ENCODE peak calls at places on chromosomes 3 and 15, in six cellular contexts. I, M, N, H, V and A are unnamed samples.

GRCh38 chr3:151213151-151213550 is 10.1 kb upstream of the GPR171 start:
- DNase-seq in I (no peak), M (no peak), N (no peak), H (no peak), V (no peak), A (no peak)

GRCh38 chr15:77634266-77634962 is 1.7 kb upstream of the LINGO1 start:
- DNase-seq in I (peak; percentile 82), M (peak; percentile 93), N (peak; percentile 77), H (peak; percentile 46), V (no peak), A (peak; percentile 61)

GRCh38 chr3:110341047-110341446 is 730.6 kb upstream of the NECTIN3 start:
- DNase-seq in I (no peak), M (no peak), N (no peak), H (no peak), V (no peak), A (no peak)

GRCh38 chr3:35832140-35832571 is 192.8 kb downstream of the ARPP21 start:
- DNase-seq in I (no peak), M (no peak), N (no peak), H (peak; percentile 1), V (no peak), A (no peak)

GRCh38 chr3:17234382-17234781 is 349.6 kb downstream of the PLCL2 start:
- DNase-seq in I (no peak), M (no peak), N (no peak), H (no peak), V (no peak), A (no peak)

GRCh38 chr15:48025118-48025517 is 95.7 kb upstream of the SLC24A5 start:
- DNase-seq in I (no peak), M (no peak), N (no peak), H (no peak), V (no peak), A (no peak)

GRCh38 chr3:17749281-17749680 is 6.8 kb upstream of the TBC1D5 start:
- DNase-seq in I (no peak), M (no peak), N (no peak), H (no peak), V (no peak), A (no peak)

GRCh38 chr15:31335991-31336942 is 9.6 kb downstream of the KLF13 start:
- DNase-seq in I (no peak), M (no peak), N (no peak), H (no peak), V (no peak), A (no peak)

GRCh38 chr3:31495971-31496370 is 36.8 kb upstream of the STT3B start:
- DNase-seq in I (no peak), M (no peak), N (no peak), H (no peak), V (no peak), A (no peak)

GRCh38 chr3:183298708-183299153 is 45.7 kb downstream of the B3GNT5 start:
- DNase-seq in I (no peak), M (peak; percentile 54), N (peak; percentile 60), H (no peak), V (no peak), A (peak; percentile 89)

GRCh38 chr15:94858011-94858410 is 626.6 kb downstream of the MCTP2 start:
- DNase-seq in I (no peak), M (no peak), N (no peak), H (no peak), V (no peak), A (no peak)

GRCh38 chr15:51853987-51854386 is 24.5 kb downstream of the TMOD3 start:
- DNase-seq in I (no peak), M (no peak), N (no peak), H (no peak), V (no peak), A (no peak)

GRCh38 chr3:120682095-120682681 is at the start of gene HGD:
- DNase-seq in I (no peak), M (no peak), N (no peak), H (peak; percentile 97), V (no peak), A (no peak)

GRCh38 chr15:48112242-48112641 is 8.5 kb upstream of the SLC24A5 start:
- DNase-seq in I (peak; percentile 36), M (peak; percentile 57), N (no peak), H (peak; percentile 16), V (no peak), A (peak; percentile 9)

GRCh38 chr3:15611018-15611417 is 9.5 kb downstream of the BTD start:
- DNase-seq in I (no peak), M (no peak), N (no peak), H (no peak), V (no peak), A (no peak)

GRCh38 chr15:66269326-66270090 is 16.0 kb upstream of the MEGF11 start:
- DNase-seq in I (no peak), M (no peak), N (peak; percentile 81), H (no peak), V (no peak), A (no peak)

GRCh38 chr3:11228041-11228440 is 44.2 kb upstream of the ATG7 start:
- DNase-seq in I (no peak), M (no peak), N (no peak), H (no peak), V (no peak), A (no peak)

GRCh38 chr15:32717290-32718081 is at the start of gene GREM1:
- DNase-seq in I (peak; percentile 67), M (peak; percentile 81), N (no peak), H (no peak), V (no peak), A (no peak)

GRCh38 chr3:151037746-151038145 is 47.7 kb upstream of the MED12L start:
- DNase-seq in I (no peak), M (no peak), N (no peak), H (no peak), V (no peak), A (no peak)

GRCh38 chr3:134136604-134137003 is 106.9 kb upstream of the SLCO2A1 start:
- DNase-seq in I (no peak), M (no peak), N (no peak), H (no peak), V (no peak), A (no peak)

DNA sequence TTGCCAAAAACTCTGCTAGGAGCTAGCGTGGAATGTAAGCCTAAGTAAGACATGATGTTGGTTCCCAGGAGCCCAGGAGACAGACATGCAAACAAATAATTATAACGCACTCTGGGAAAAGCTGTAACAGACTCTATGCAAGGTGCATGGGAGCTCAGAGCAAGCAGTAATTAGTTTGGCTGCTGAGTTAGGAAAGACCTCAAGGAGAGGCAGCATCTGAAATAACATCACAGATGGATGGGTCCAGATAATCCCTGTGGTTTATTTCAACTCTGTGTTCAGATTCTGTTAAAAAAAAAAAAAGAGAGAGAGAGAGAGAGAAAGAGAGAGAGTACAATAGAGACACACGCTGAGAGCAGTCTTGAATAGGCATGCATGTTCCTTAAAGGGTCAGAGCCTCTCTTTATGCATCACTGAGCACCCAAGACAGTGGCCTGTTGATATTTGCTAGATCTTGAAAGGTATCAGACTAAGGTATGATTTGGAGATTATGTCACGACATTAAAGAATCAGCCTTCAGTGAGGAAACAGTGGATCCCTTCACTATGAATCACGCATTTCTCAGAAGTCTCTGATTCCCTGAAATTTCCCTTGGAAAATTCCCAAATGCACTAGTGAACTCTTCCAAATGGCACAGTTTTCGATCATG is 124.4 kb upstream of the LIPC start:
- DNase-seq in I (peak; percentile 50), M (no peak), N (no peak), H (no peak), V (no peak), A (no peak)
- H3K27ac ChIP-seq in I (no peak overlapping the region), M (no peak overlapping the region), N (no peak overlapping the region), H (peak overlapping the region; percentile 50), V (no peak overlapping the region), A (no peak overlapping the region)

DNA sequence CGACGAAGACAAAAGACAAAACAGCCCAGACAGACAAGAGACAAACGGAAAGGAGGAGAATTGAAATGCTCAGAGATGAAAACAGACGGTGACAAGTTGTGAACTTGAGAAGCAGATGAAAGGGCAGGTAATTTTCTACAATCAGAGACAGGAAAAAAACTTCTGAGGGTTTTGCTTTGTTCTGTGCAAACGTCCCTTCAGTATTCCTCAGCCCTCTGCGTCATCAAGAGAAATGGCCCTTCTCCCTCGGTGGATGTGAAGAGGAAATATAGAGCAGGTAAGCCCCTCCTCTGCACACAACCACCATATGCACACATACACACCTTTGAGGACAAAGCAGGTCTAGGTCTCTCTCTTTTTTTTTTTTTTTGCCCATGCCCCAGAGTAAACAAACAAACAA is 206.6 kb downstream of the UACA start:
- DNase-seq in I (no peak), M (no peak), N (no peak), H (no peak), V (no peak), A (no peak)
- H3K27me3 ChIP-seq in I (peaks cover 9% of the 10 kb centered on the region), M (no peaks in the 10 kb centered on the region), N (peaks cover 22% of the 10 kb centered on the region), H (peaks cover 1% of the 10 kb centered on the region), V (no peaks in the 10 kb centered on the region), A (no peaks in the 10 kb centered on the region)

DNA sequence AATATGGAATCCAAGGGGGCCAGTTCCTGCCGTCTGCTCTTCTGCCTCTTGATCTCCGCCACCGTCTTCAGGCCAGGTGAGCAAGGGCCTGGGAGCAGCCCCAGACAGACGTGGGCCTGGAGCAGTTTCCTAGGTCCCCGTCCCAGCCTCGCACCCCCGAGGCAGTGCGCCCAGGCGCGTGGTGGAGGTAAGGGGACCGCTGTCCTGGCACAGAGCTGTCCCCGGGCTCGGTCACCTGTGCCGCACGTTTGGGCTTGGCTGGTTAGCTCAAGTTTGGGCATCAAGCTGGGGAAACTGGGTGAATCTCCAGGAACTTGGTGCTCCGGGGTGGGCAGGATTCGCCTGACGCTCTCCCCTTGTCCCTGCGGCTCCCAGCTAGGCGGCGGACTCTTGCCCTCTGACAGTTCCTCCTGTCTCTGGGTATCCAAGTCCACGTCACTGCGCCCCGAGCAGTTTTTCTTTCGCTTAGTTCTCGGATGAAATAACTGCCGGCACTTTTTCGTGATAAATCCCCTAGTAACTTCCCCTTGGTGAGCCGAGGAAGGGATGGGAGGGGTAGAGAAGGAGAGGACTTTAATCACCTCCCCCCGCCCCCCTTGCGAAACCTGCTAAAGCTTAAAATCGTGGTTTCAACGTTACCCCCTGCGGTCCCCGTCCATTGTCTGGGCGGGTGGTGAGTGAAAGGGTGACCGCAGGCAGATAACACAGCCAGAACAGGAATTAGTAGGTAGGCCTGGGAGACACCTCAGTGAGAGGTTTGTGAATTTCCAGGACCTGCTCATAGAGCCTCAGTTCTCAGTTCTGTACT is 901 bp downstream of the ALCAM start:
- DNase-seq in I (peak; percentile 49), M (peak; percentile 71), N (no peak), H (peak; percentile 47), V (peak; percentile 82), A (peak; percentile 97)
- TF ChIP-seq GABPA in I (no peak), M (no peak), N (no peak), H (no peak), V (no peak), A (no peak)

GRCh38 chr3:37967252-37967881 is 23.2 kb upstream of the VILL start:
- DNase-seq in I (peak; percentile 77), M (peak; percentile 85), N (peak; percentile 81), H (peak; percentile 56), V (no peak), A (peak; percentile 61)

GRCh38 chr3:37961622-37962455 is 28.7 kb upstream of the VILL start:
- DNase-seq in I (no peak), M (no peak), N (no peak), H (no peak), V (no peak), A (no peak)

GRCh38 chr3:37963635-37964034 is 27.0 kb upstream of the VILL start:
- DNase-seq in I (no peak), M (no peak), N (no peak), H (no peak), V (no peak), A (no peak)

GRCh38 chr3:37964716-37965115 is 25.9 kb upstream of the VILL start:
- DNase-seq in I (no peak), M (no peak), N (no peak), H (peak; percentile 82), V (no peak), A (no peak)

GRCh38 chr3:37962906-37963486 is 27.6 kb upstream of the VILL start:
- DNase-seq in I (no peak), M (no peak), N (no peak), H (no peak), V (no peak), A (no peak)
- H3K27ac ChIP-seq in I (no peak overlapping the region), M (peak overlapping the region; percentile 69), N (no peak overlapping the region), H (peak overlapping the region; percentile 19), V (no peak overlapping the region), A (no peak overlapping the region)